ENCODE peak calls at places on chromosome 17, in ten cellular contexts. O is IMR-90; I is MG63; D is heart left ventricle; L is small intestine; P is left ventricle myocardium inferior; R is DND-41; Q is prostate gland; M is esophagus squamous epithelium; C is CD8-positive, alpha-beta T cell. H is an unnamed sample. For H3K36me3, the result is how much of the 10 kb centered on the place peaks cover.

GRCh38 chr17:2949469-2950044 is 113.8 kb downstream of the OR1D5 start:
- DNase-seq in O (peak), R (no peak), D (no peak), L (peak), Q (no peak), C (no peak), M (no peak), I (peak), P (no peak), H (no peak)

GRCh38 chr17:29918922-29919856 is 10.8 kb downstream of the SSH2 start:
- DNase-seq in P (no peak), C (no peak), R (no peak), O (peak), M (no peak), Q (no peak), L (no peak), I (no peak), D (no peak), H (no peak)

GRCh38 chr17:34177642-34178041 is 77.4 kb upstream of the CCL2 start:
- DNase-seq in R (no peak), P (no peak), M (no peak), O (peak), Q (no peak), L (no peak), D (no peak), C (no peak), I (no peak), H (no peak)

GRCh38 chr17:37576281-37576680 is 32.9 kb downstream of the SYNRG start:
- DNase-seq in C (no peak), P (no peak), D (no peak), I (no peak), Q (no peak), R (no peak), L (no peak), O (peak), M (no peak), H (no peak)

GRCh38 chr17:27236710-27237315 is 57.1 kb upstream of the WSB1 start:
- DNase-seq in M (no peak), I (peak), Q (peak), L (peak), P (peak), D (no peak), R (peak), C (peak), O (peak), H (peak)

GRCh38 chr17:8015236-8015956 is 13.0 kb downstream of the GUCY2D start:
- DNase-seq in M (no peak), P (no peak), I (no peak), Q (no peak), C (no peak), O (no peak), R (no peak), L (no peak), D (no peak), H (no peak)

GRCh38 chr17:34207572-34207971 is 47.5 kb upstream of the CCL2 start:
- DNase-seq in I (no peak), L (no peak), D (no peak), M (no peak), O (no peak), P (no peak), R (no peak), Q (no peak), C (no peak), H (no peak)

GRCh38 chr17:77473615-77474226 is 333.0 kb downstream of the SEC14L1 start:
- DNase-seq in C (no peak), M (no peak), O (no peak), Q (no peak), R (no peak), P (no peak), D (no peak), L (no peak), I (no peak), H (no peak)

GRCh38 chr17:76268015-76268749 is 3.0 kb downstream of the UBALD2 start:
- DNase-seq in Q (peak), I (no peak), O (peak), R (peak), C (no peak), P (peak), M (no peak), L (peak), D (peak), H (peak)

GRCh38 chr17:193841-194806 is 12.7 kb upstream of the DOC2B start:
- DNase-seq in P (no peak), M (no peak), D (no peak), I (no peak), L (peak), O (no peak), R (no peak), C (no peak), Q (no peak), H (no peak)

GRCh38 chr17:32020943-32021617 is 13.9 kb downstream of the LRRC37B start:
- DNase-seq in D (no peak), R (no peak), Q (no peak), I (peak), O (no peak), L (no peak), P (no peak), C (no peak), M (no peak), H (no peak)
- H3K36me3 ChIP-seq in D (under half), R (under half), Q (under half), I (under half), O (under half), L (under half), P (under half), C (under half), M (under half), H (under half)

GRCh38 chr17:82146663-82147654 is 48.9 kb upstream of the FASN start:
- DNase-seq in R (no peak), O (no peak), L (no peak), P (no peak), Q (no peak), M (no peak), C (no peak), I (no peak), D (no peak), H (no peak)
- H3K36me3 ChIP-seq in R (under half), O (under half), L (under half), P (under half), Q (under half), M (under half), C (under half), I (under half), D (under half), H (under half)

GRCh38 chr17:57389474-57389873 is 133.2 kb downstream of the MSI2 start:
- DNase-seq in D (no peak), Q (no peak), P (no peak), C (no peak), M (no peak), R (no peak), O (no peak), I (no peak), L (no peak), H (no peak)

GRCh38 chr17:57387575-57387974 is 131.3 kb downstream of the MSI2 start:
- DNase-seq in I (no peak), R (no peak), M (no peak), O (no peak), D (no peak), C (no peak), Q (no peak), P (no peak), L (no peak), H (no peak)

GRCh38 chr17:57391076-57391825 is 134.9 kb downstream of the MSI2 start:
- DNase-seq in C (no peak), O (no peak), I (no peak), M (no peak), L (no peak), P (no peak), R (no peak), Q (no peak), D (no peak), H (no peak)

GRCh38 chr17:57385975-57386374 is 129.7 kb downstream of the MSI2 start:
- DNase-seq in R (no peak), M (no peak), D (no peak), C (no peak), Q (no peak), O (no peak), P (no peak), I (no peak), L (no peak), H (no peak)

DNA sequence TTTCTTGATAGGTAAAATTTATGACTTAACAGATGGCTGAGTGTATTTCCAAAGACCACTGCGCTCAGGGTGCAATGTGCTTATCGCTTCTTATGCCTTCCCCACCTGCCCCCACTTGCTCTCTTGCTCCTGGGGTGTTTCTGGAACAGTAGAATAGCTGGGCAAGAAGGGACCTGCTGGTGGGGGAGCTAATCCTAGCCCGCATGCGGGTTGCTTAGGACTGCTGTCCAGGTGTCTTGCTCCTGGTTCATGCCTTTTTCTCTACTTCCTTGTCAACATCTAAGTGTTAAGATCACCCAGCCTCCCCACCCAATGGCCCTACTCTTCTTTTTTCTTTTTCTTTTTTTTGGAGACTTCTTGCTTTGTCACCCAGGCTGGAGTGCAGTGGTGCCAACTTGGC is 132.0 kb downstream of the MSI2 start:
- DNase-seq in R (no peak), Q (no peak), D (no peak), I (no peak), P (no peak), O (no peak), M (no peak), L (no peak), C (no peak), H (no peak)
- H3K36me3 ChIP-seq in R (half or more), Q (under half), D (under half), I (under half), P (under half), O (under half), M (under half), L (under half), C (under half), H (under half)

DNA sequence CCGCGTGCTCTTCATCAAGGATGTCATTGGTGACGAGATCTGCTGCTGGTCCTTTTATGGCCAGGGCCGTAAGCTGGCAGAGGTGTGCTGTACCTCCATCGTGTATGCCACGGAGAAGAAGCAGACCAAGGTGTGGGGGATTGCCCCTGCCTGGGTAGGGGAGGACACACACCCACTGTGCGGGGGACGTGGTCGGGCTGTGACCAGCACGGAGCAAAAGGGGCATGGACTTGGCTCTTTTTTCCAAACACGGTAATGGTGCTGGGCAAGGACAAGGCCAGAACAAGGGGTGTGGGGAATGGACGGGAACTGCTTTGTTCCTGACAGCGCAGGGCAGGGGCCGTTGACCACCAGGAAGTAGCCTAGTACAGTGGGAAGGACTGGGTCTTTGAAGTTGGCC is 6.8 kb downstream of the TNFAIP1 start:
- DNase-seq in I (no peak), Q (no peak), O (no peak), L (no peak), C (no peak), D (no peak), M (no peak), R (no peak), P (no peak), H (no peak)
- H3K36me3 ChIP-seq in I (half or more), Q (under half), O (half or more), L (under half), C (under half), D (half or more), M (half or more), R (half or more), P (half or more), H (under half)

DNA sequence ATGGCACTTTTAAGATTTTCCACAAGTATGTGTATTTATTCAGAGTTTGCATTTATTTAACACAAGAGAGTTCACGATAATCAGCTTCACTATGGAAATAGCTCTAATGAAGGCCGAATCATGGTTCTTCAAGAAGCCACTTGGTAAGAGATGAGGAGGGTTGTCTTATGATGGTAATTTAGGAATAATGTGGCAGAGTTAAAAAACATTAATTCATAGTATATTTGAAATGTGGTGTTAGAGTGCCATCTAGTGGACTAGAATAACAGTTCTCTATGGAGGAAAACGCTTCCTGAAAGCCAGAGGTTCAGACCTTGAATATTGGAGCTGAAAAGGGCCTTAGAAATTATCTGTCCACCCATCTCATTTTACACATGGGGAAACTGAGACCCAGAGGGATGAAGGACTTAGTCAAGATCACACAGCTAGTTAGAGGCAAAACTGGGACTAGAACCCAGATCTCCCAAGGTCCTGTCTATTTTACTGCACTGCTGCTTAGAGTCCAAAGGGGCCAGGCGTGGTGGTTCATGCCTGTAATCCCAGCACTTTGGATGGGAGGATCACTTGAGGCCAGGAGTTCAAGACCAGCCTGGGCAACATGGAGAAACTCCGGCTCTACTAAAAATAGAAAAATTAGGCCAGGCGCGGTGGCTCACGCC is 33.8 kb upstream of the KPNB1 start:
- DNase-seq in L (peak), O (peak), I (no peak), C (no peak), R (no peak), M (no peak), Q (no peak), D (no peak), P (no peak), H (peak)
- H3K36me3 ChIP-seq in L (under half), O (under half), I (half or more), C (under half), R (half or more), M (half or more), Q (under half), D (half or more), P (half or more), H (half or more)

GRCh38 chr17:67111808-67112207 is 67.5 kb downstream of the CACNG1 start:
- DNase-seq in D (no peak), M (no peak), R (no peak), L (peak), Q (no peak), I (no peak), O (no peak), C (no peak), P (no peak), H (no peak)
- H3K36me3 ChIP-seq in D (half or more), M (under half), R (half or more), L (under half), Q (under half), I (half or more), O (under half), C (under half), P (half or more), H (under half)

GRCh38 chr17:47607481-47607880 is 42.2 kb upstream of the KPNB1 start:
- DNase-seq in I (no peak), D (no peak), L (no peak), Q (no peak), R (no peak), O (no peak), P (no peak), M (no peak), C (no peak), H (no peak)

GRCh38 chr17:47605006-47605405 is 44.7 kb upstream of the KPNB1 start:
- DNase-seq in M (no peak), P (no peak), I (no peak), Q (no peak), D (no peak), R (no peak), O (peak), C (no peak), L (no peak), H (no peak)

GRCh38 chr17:47603830-47604229 is 45.9 kb upstream of the KPNB1 start:
- DNase-seq in I (no peak), O (no peak), R (no peak), L (no peak), C (no peak), M (no peak), Q (no peak), P (no peak), D (no peak), H (no peak)

GRCh38 chr17:47604268-47604927 is 45.3 kb upstream of the KPNB1 start:
- DNase-seq in P (peak), C (no peak), M (no peak), R (no peak), I (no peak), Q (no peak), D (no peak), L (no peak), O (peak), H (no peak)
- H3K36me3 ChIP-seq in P (half or more), C (under half), M (under half), R (half or more), I (half or more), Q (under half), D (half or more), L (under half), O (under half), H (half or more)

DNA sequence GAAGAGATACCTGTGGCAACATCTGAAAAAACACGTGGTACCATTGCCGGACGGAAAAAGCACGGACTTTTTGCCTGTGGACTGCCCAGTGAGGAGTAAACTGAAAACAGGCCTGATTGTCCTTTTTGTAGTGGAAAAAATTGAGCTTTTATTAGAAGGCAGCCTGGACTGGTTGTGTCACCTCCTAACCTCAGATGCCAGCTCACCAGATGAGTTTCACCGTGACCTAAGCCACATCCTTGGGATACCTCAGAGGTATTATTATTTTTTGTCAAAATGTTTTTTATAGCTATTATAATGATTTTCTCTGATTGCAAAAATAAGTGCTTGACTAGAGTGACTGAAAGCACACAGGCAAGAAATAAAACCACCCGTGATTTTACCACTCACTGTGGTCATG is 34.9 kb downstream of the RNF213 start:
- DNase-seq in R (no peak), M (no peak), O (no peak), D (no peak), I (no peak), C (no peak), P (no peak), Q (no peak), L (no peak), H (no peak)
- H3K36me3 ChIP-seq in R (half or more), M (half or more), O (half or more), D (half or more), I (half or more), C (half or more), P (half or more), Q (under half), L (under half), H (under half)